ENCODE peak calls at places on chromosomes 1 and 21, in five cellular contexts. One of them, this sample, is unnamed.

GRCh38 chr1:58905628-58906256 is 121.9 kb upstream of the JUN start:
- DNase-seq in HepG2: peak
- DNase-seq in K562: no peak
- DNase-seq in A549: no peak
- DNase-seq in GM12878: no peak
- DNase-seq in this sample: no peak

GRCh38 chr1:207317561-207317960 is 3.9 kb upstream of the CD55 start:
- DNase-seq in HepG2: no peak
- DNase-seq in GM12878: no peak
- DNase-seq in K562: peak
- DNase-seq in A549: no peak
- DNase-seq in this sample: no peak

GRCh38 chr1:186763107-186763506 is 65.6 kb upstream of the PLA2G4A start:
- DNase-seq in HepG2: no peak
- DNase-seq in A549: peak
- DNase-seq in K562: no peak
- DNase-seq in GM12878: no peak
- DNase-seq in this sample: no peak

GRCh38 chr1:54459140-54459539 is 52.9 kb upstream of the SSBP3 start:
- DNase-seq in HepG2: no peak
- DNase-seq in GM12878: no peak
- DNase-seq in K562: no peak
- DNase-seq in A549: no peak
- DNase-seq in this sample: no peak

GRCh38 chr1:213586609-213586972 is 401.2 kb upstream of the PROX1 start:
- DNase-seq in HepG2: peak
- DNase-seq in GM12878: no peak
- DNase-seq in A549: no peak
- DNase-seq in K562: no peak
- DNase-seq in this sample: no peak

GRCh38 chr1:66998972-66999371 is 55.0 kb downstream of the SLC35D1 start:
- DNase-seq in K562: no peak
- DNase-seq in A549: no peak
- DNase-seq in HepG2: no peak
- DNase-seq in GM12878: no peak
- DNase-seq in this sample: no peak

GRCh38 chr21:32611471-32611997 is 643 bp downstream of the CFAP298 start:
- DNase-seq in K562: peak
- DNase-seq in GM12878: no peak
- DNase-seq in HepG2: no peak
- DNase-seq in A549: no peak
- DNase-seq in this sample: no peak

GRCh38 chr1:116230712-116231111 is 119.5 kb downstream of the MAB21L3 start:
- DNase-seq in A549: no peak
- DNase-seq in HepG2: no peak
- DNase-seq in K562: no peak
- DNase-seq in GM12878: no peak
- DNase-seq in this sample: no peak

GRCh38 chr1:232226197-232226681 is 403.7 kb downstream of the SIPA1L2 start:
- DNase-seq in GM12878: no peak
- DNase-seq in A549: no peak
- DNase-seq in HepG2: no peak
- DNase-seq in K562: no peak
- DNase-seq in this sample: peak

GRCh38 chr1:192119701-192120100 is 38.6 kb upstream of the RGS18 start:
- DNase-seq in K562: no peak
- DNase-seq in HepG2: no peak
- DNase-seq in GM12878: no peak
- DNase-seq in A549: no peak
- DNase-seq in this sample: no peak

GRCh38 chr1:66278260-66279046 is 255.5 kb upstream of the SGIP1 start:
- DNase-seq in GM12878: peak
- DNase-seq in K562: no peak
- DNase-seq in A549: no peak
- DNase-seq in HepG2: no peak
- DNase-seq in this sample: no peak

GRCh38 chr1:243487649-243488227 is 231.9 kb downstream of the SDCCAG8 start:
- DNase-seq in GM12878: no peak
- DNase-seq in K562: peak
- DNase-seq in A549: peak
- DNase-seq in HepG2: no peak
- DNase-seq in this sample: peak

GRCh38 chr1:45014403-45015028 is 2.5 kb downstream of the UROD start:
- DNase-seq in A549: peak
- DNase-seq in HepG2: peak
- DNase-seq in GM12878: peak
- DNase-seq in K562: peak
- DNase-seq in this sample: peak

GRCh38 chr21:45339430-45340405 is 52.0 kb upstream of the POFUT2 start:
- DNase-seq in A549: no peak
- DNase-seq in K562: no peak
- DNase-seq in GM12878: no peak
- DNase-seq in HepG2: no peak
- DNase-seq in this sample: no peak

GRCh38 chr1:2976180-2976562 is 45.1 kb upstream of the ACTRT2 start:
- DNase-seq in A549: no peak
- DNase-seq in GM12878: no peak
- DNase-seq in K562: no peak
- DNase-seq in HepG2: no peak
- DNase-seq in this sample: no peak

GRCh38 chr1:118483245-118484006 is 298.4 kb upstream of the SPAG17 start:
- DNase-seq in K562: no peak
- DNase-seq in HepG2: no peak
- DNase-seq in A549: no peak
- DNase-seq in GM12878: no peak
- DNase-seq in this sample: no peak

GRCh38 chr1:59045137-59045536 is 251.8 kb upstream of the FGGY start:
- DNase-seq in HepG2: no peak
- DNase-seq in A549: no peak
- DNase-seq in GM12878: no peak
- DNase-seq in K562: no peak
- DNase-seq in this sample: no peak

GRCh38 chr1:87167855-87168630 is 160.6 kb upstream of the LMO4 start:
- DNase-seq in HepG2: no peak
- DNase-seq in K562: no peak
- DNase-seq in A549: no peak
- DNase-seq in GM12878: no peak
- DNase-seq in this sample: no peak

GRCh38 chr1:40232444-40232843 is 15.3 kb upstream of the TMCO2 start:
- DNase-seq in A549: no peak
- DNase-seq in K562: peak
- DNase-seq in HepG2: no peak
- DNase-seq in GM12878: peak
- DNase-seq in this sample: no peak

GRCh38 chr1:185284106-185284505 is 32.9 kb downstream of the IVNS1ABP start:
- DNase-seq in K562: peak
- DNase-seq in A549: no peak
- DNase-seq in GM12878: no peak
- DNase-seq in HepG2: no peak
- DNase-seq in this sample: no peak

GRCh38 chr1:22349302-22350043 is 102.2 kb upstream of the ZBTB40 start:
- DNase-seq in HepG2: no peak
- DNase-seq in GM12878: no peak
- DNase-seq in K562: no peak
- DNase-seq in A549: no peak
- DNase-seq in this sample: no peak

GRCh38 chr21:32143222-32143939 is 135.5 kb downstream of the MIS18A start:
- DNase-seq in K562: peak
- DNase-seq in HepG2: no peak
- DNase-seq in GM12878: no peak
- DNase-seq in A549: no peak
- DNase-seq in this sample: peak

GRCh38 chr1:224524679-224525078 is 90.1 kb upstream of the WDR26 start:
- DNase-seq in GM12878: no peak
- DNase-seq in K562: no peak
- DNase-seq in A549: no peak
- DNase-seq in HepG2: no peak
- DNase-seq in this sample: no peak

GRCh38 chr21:34528131-34528561 is 16.1 kb upstream of the KCNE1 start:
- DNase-seq in GM12878: no peak
- DNase-seq in K562: no peak
- DNase-seq in HepG2: no peak
- DNase-seq in A549: no peak
- DNase-seq in this sample: no peak

GRCh38 chr1:2097386-2098300 is 47.4 kb downstream of the PRKCZ start:
- DNase-seq in A549: no peak
- DNase-seq in HepG2: peak
- DNase-seq in K562: no peak
- DNase-seq in GM12878: no peak
- DNase-seq in this sample: no peak

GRCh38 chr1:83998599-83999315 is at the start of gene TTLL7:
- DNase-seq in GM12878: no peak
- DNase-seq in A549: peak
- DNase-seq in HepG2: peak
- DNase-seq in K562: peak
- DNase-seq in this sample: peak

GRCh38 chr1:22750671-22751016 is 40.0 kb downstream of the EPHB2 start:
- DNase-seq in A549: no peak
- DNase-seq in K562: no peak
- DNase-seq in GM12878: no peak
- DNase-seq in HepG2: no peak
- DNase-seq in this sample: no peak

GRCh38 chr1:106584127-106584526 is 472.3 kb upstream of the PRMT6 start:
- DNase-seq in GM12878: no peak
- DNase-seq in A549: no peak
- DNase-seq in K562: no peak
- DNase-seq in HepG2: no peak
- DNase-seq in this sample: no peak

GRCh38 chr1:166947398-166948043 is 27.8 kb downstream of the ILDR2 start:
- DNase-seq in GM12878: no peak
- DNase-seq in HepG2: no peak
- DNase-seq in K562: peak
- DNase-seq in A549: no peak
- DNase-seq in this sample: peak

GRCh38 chr1:206961668-206962067 is 8.6 kb downstream of the FCAMR start:
- DNase-seq in K562: no peak
- DNase-seq in GM12878: no peak
- DNase-seq in A549: no peak
- DNase-seq in HepG2: no peak
- DNase-seq in this sample: no peak

GRCh38 chr21:35738342-35738961 is 321.9 kb downstream of the SETD4 start:
- DNase-seq in GM12878: no peak
- DNase-seq in HepG2: no peak
- DNase-seq in A549: peak
- DNase-seq in K562: no peak
- DNase-seq in this sample: no peak

GRCh38 chr21:26849428-26850115 is 4.4 kb upstream of the ADAMTS1 start:
- DNase-seq in HepG2: peak
- DNase-seq in GM12878: no peak
- DNase-seq in A549: peak
- DNase-seq in K562: peak
- DNase-seq in this sample: no peak
- TF ChIP-seq ESRRA in HepG2: no peak
- TF ChIP-seq ESRRA in GM12878: no peak
- TF ChIP-seq ESRRA in A549: no peak
- TF ChIP-seq ESRRA in K562: no peak
- TF ChIP-seq ESRRA in this sample: no peak

DNA sequence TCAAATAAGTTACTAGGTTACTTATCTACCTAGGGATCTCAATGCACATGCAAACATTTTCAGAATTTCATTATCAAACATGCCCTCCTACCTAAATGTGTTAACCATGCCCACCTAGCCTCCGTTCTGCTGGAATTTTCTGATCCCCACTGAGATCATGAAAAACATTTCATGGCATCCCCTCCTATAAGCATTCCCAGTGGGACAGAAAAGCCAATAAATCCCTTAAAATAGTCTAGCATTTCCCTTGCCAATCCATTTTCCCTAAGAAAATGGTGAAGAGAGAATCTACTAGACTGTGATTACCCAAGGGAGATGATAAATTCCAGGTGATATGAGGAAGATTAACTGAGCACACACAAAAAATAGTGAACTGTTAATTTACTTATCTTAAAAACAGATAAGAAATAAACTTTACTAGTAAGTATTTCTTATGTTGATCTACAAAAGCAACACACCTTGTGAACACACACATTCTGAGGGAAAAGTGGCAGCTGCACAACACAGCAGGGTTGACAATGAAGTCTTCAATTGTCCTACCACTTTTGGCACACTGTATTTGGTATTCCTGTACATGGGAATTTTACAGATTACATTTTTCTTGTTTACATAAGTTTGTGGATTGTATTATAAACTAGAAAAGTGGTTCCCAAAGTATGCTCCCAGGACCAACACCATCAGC is 49.6 kb downstream of the ARID4B start:
- DNase-seq in GM12878: no peak
- DNase-seq in A549: no peak
- DNase-seq in K562: no peak
- DNase-seq in HepG2: no peak
- DNase-seq in this sample: no peak
- TF ChIP-seq CTCF in GM12878: no peak
- TF ChIP-seq CTCF in A549: no peak
- TF ChIP-seq CTCF in K562: no peak
- TF ChIP-seq CTCF in HepG2: no peak
- TF ChIP-seq CTCF in this sample: no peak

DNA sequence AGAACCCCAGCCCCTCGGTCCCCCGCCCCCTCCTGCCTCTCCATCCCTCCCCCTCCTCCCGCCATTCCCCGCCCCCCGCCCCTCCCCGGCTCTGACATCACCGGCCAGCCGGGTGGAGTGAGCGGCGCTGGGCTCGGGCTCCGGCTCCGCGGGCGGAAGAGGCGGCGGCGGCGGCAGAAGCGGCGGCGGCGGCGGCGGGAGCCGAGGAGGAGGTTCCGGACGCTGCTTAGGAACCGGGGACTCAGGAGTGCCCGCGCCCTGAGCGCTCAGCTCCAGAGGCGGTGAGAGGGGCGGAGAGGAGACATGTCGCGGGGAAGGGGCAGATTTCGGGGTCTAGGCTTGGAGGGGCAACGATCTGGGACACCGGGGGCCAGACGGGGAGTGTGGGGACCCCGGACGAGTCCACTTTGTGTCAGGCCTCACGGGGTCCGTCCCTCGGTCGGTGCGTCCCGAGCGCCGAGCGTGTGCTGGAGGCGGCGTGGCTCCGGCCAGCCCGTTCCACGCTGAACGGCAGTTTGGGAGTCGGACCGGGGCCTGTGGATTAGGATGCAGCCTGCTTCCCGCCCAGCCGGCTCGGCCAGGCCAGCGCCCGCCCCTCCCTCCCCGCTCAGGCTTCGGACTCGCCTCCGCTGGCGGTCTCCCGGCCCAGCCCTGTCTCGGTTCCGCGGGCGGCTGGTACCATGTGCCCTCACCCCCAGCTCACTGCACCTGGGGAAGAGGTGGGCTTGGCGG is at the start of gene PEA15:
- DNase-seq in A549: peak
- DNase-seq in GM12878: no peak
- DNase-seq in HepG2: no peak
- DNase-seq in K562: peak
- DNase-seq in this sample: peak
- TF ChIP-seq ESRRA in A549: no peak
- TF ChIP-seq ESRRA in GM12878: no peak
- TF ChIP-seq ESRRA in HepG2: no peak
- TF ChIP-seq ESRRA in K562: no peak
- TF ChIP-seq ESRRA in this sample: no peak

DNA sequence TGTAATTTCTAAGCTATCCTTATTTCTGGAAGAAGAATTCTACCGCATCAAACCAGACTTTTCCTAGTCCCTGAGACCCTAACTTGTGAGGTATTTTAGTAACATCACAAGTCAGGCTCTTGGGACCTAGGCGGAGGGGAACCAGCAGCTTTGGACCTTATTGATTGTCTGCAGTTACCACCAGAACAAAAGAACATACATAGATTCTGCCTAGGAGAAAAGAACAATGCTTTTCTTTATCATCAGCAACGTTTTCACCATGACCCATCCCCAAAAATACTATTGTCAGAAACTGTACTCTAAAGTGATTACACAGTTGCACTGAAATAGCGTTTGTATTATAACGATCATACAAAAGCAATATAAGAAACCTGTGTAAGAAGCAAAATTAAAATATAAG is 860.4 kb downstream of the USP25 start:
- DNase-seq in K562: no peak
- DNase-seq in A549: no peak
- DNase-seq in HepG2: no peak
- DNase-seq in GM12878: no peak
- DNase-seq in this sample: no peak
- TF ChIP-seq CTCF in K562: no peak
- TF ChIP-seq CTCF in A549: no peak
- TF ChIP-seq CTCF in HepG2: no peak
- TF ChIP-seq CTCF in GM12878: no peak
- TF ChIP-seq CTCF in this sample: no peak

This sample was measured in WTC11.